ENCODE peak calls at places on chromosomes 4 and X, in six cellular contexts. H is hepatocyte; T is tibial nerve; B is HFFc6; C is GM10248; L is activated effector memory CD4-positive, alpha-beta T cell treated with anti-CD3 and anti-CD28 coated beads, Interleukin-2, amount 50 U/mL, for 16 hours. O is an unnamed sample.
A peak's percentile ranks its signal among the peaks of the same experiment; 100 is the strongest.

GRCh38 chr4:31613946-31614623 is 893.9 kb downstream of the PCDH7 start:
- DNase-seq in C (no peak), B (no peak), L (no peak), H (no peak), T (no peak), O (no peak)

GRCh38 chrX:143669395-143669794 is 33.5 kb upstream of the SLITRK4 start:
- DNase-seq in C (no peak), H (peak; percentile 8), T (no peak), B (no peak), L (no peak), O (no peak)

GRCh38 chrX:43969504-43970501 is 3.4 kb downstream of the NDP start:
- DNase-seq in H (no peak), C (no peak), L (no peak), T (no peak), B (peak; percentile 41), O (no peak)

GRCh38 chr4:83569429-83569828 is 33.5 kb downstream of the GPAT3 start:
- DNase-seq in H (no peak), C (no peak), T (no peak), L (no peak), B (no peak), O (no peak)

GRCh38 chrX:68995780-68996551 is 167.1 kb downstream of the EFNB1 start:
- DNase-seq in C (no peak), H (peak; percentile 62), L (no peak), B (peak; percentile 2), T (peak; percentile 14), O (no peak)

GRCh38 chr4:124035364-124036036 is 638.9 kb downstream of the SPRY1 start:
- DNase-seq in C (no peak), B (no peak), T (no peak), H (no peak), L (no peak), O (no peak)

GRCh38 chr4:80610199-80610598 is 274.7 kb downstream of the CFAP299 start:
- DNase-seq in T (no peak), H (no peak), C (no peak), B (no peak), L (no peak), O (no peak)

GRCh38 chr4:38610844-38611550 is 53.0 kb upstream of the KLF3 start:
- DNase-seq in L (no peak), B (no peak), H (no peak), T (no peak), C (no peak), O (no peak)

GRCh38 chr4:25928320-25928955 is 14.4 kb downstream of the SMIM20 start:
- DNase-seq in T (no peak), L (no peak), H (no peak), C (no peak), B (no peak), O (no peak)

GRCh38 chr4:15918484-15919129 is 19.9 kb downstream of the FGFBP1 start:
- DNase-seq in H (peak; percentile 26), C (no peak), L (no peak), B (no peak), T (no peak), O (no peak)

GRCh38 chr4:87949961-87950360 is 25.6 kb upstream of the SPP1 start:
- DNase-seq in B (peak; percentile 46), H (no peak), T (no peak), C (no peak), L (no peak), O (no peak)

GRCh38 chr4:5808081-5808741 is 84.7 kb downstream of the CRMP1 start:
- DNase-seq in L (no peak), C (no peak), T (no peak), H (no peak), B (no peak), O (no peak)

GRCh38 chrX:106899841-106900240 is 3.3 kb downstream of the RIPPLY1 start:
- DNase-seq in T (no peak), B (peak; percentile 44), C (no peak), H (no peak), L (no peak), O (no peak)

GRCh38 chr4:129264008-129264657 is 168.2 kb downstream of the C4orf33 start:
- DNase-seq in B (no peak), T (no peak), C (peak; percentile 33), L (no peak), H (no peak), O (no peak)

GRCh38 chr4:82618321-82618720 is 56.5 kb upstream of the TMEM150C start:
- DNase-seq in B (peak; percentile 25), L (no peak), C (no peak), H (no peak), T (no peak), O (no peak)

GRCh38 chr4:154719087-154719486 is 24.7 kb upstream of the LRAT start:
- DNase-seq in L (no peak), C (no peak), H (no peak), T (no peak), B (no peak), O (no peak)

GRCh38 chrX:136850441-136851175 is 29.9 kb downstream of the RBMX start:
- DNase-seq in B (no peak), C (no peak), H (no peak), T (no peak), L (no peak), O (no peak)

GRCh38 chrX:103716967-103717366 is 6.3 kb downstream of the TMEM31 start:
- DNase-seq in B (peak; percentile 60), C (no peak), L (no peak), H (peak; percentile 58), T (no peak), O (no peak)

GRCh38 chr4:10013722-10014121 is 7.6 kb downstream of the SLC2A9 start:
- DNase-seq in L (no peak), H (peak; percentile 70), T (no peak), C (peak; percentile 63), B (peak; percentile 16), O (no peak)

GRCh38 chr4:167614866-167615265 is 380.6 kb upstream of the SPOCK3 start:
- DNase-seq in B (no peak), T (no peak), H (peak; percentile 12), L (no peak), C (no peak), O (no peak)

GRCh38 chrX:69014200-69014599 is 151.1 kb downstream of the PJA1 start:
- DNase-seq in T (no peak), B (no peak), H (no peak), L (no peak), C (no peak), O (peak; percentile 43)

GRCh38 chr4:8844976-8845690 is 26.5 kb downstream of the HMX1 start:
- DNase-seq in B (no peak), H (no peak), L (peak; percentile 42), T (no peak), C (no peak), O (peak; percentile 38)

GRCh38 chrX:147917700-147918694 is 6.3 kb downstream of the FMR1 start:
- DNase-seq in T (no peak), L (peak; percentile 65), B (peak; percentile 21), C (peak; percentile 26), H (no peak), O (no peak)

GRCh38 chr4:123052007-123052406 is 129.6 kb upstream of the NUDT6 start:
- DNase-seq in L (no peak), B (no peak), C (no peak), T (no peak), H (no peak), O (no peak)

GRCh38 chr4:3725936-3726895 is 40.0 kb upstream of the ADRA2C start:
- DNase-seq in L (no peak), B (no peak), T (no peak), C (no peak), H (no peak), O (no peak)

GRCh38 chrX:19544693-19545305 is 29.5 kb upstream of the MAP3K15 start:
- DNase-seq in B (peak; percentile 54), L (no peak), C (peak; percentile 64), T (peak; percentile 69), H (peak; percentile 71), O (no peak)

GRCh38 chr4:150149381-150149780 is 71.1 kb downstream of the DCLK2 start:
- DNase-seq in B (no peak), L (no peak), C (no peak), H (no peak), T (peak; percentile 15), O (no peak)

GRCh38 chr4:76595435-76595834 is 160.4 kb downstream of the SHROOM3 start:
- DNase-seq in C (no peak), T (no peak), H (no peak), B (no peak), L (no peak), O (no peak)

GRCh38 chrX:102768984-102769761 is 48.6 kb downstream of the GPRASP3 start:
- DNase-seq in C (peak; percentile 74), H (peak; percentile 86), L (peak; percentile 91), T (peak; percentile 83), B (peak; percentile 83), O (peak; percentile 77)

GRCh38 chr4:140156529-140157171 is 2.7 kb upstream of the MAML3 start:
- DNase-seq in T (no peak), L (peak; percentile 65), C (no peak), H (no peak), B (no peak), O (no peak)

GRCh38 chr4:7327341-7327885 is 107.3 kb downstream of the PSAPL1 start:
- DNase-seq in T (no peak), B (no peak), L (no peak), H (no peak), C (no peak), O (no peak)

GRCh38 chr4:21535901-21536300 is 412.7 kb downstream of the KCNIP4 start:
- DNase-seq in T (no peak), H (no peak), B (no peak), C (no peak), L (no peak), O (no peak)

GRCh38 chr4:8085491-8086479 is 72.8 kb downstream of the ABLIM2 start:
- DNase-seq in C (no peak), T (no peak), L (no peak), H (no peak), B (no peak), O (no peak)